ENCODE peak calls at places on chromosomes 7 and 10, in eight cellular contexts. A, E, R, M, H, J, K and V are unnamed samples. For H3K4me1, the result is how much of the 10 kb centered on the place peaks cover.

GRCh38 chr10:109343293-109343692 is 580.0 kb downstream of the XPNPEP1 start:
- DNase-seq in M (no peak), R (no peak), A (peak), E (no peak), J (no peak), H (no peak), K (peak), V (peak)

GRCh38 chr10:118868618-118869017 is 113.8 kb upstream of the CACUL1 start:
- DNase-seq in J (no peak), K (peak), H (no peak), M (no peak), A (no peak), E (no peak), R (no peak), V (no peak)

GRCh38 chr7:32393861-32394260 is 96.3 kb downstream of the LSM5 start:
- DNase-seq in M (no peak), R (no peak), A (no peak), H (no peak), K (peak), J (no peak), E (no peak), V (no peak)

GRCh38 chr7:150824379-150825177 is 24.0 kb downstream of the TMEM176A start:
- DNase-seq in K (no peak), J (peak), E (peak), A (peak), H (no peak), R (no peak), M (no peak), V (no peak)

GRCh38 chr7:158329686-158330085 is 257.9 kb downstream of the PTPRN2 start:
- DNase-seq in E (no peak), M (no peak), H (no peak), A (peak), J (peak), K (no peak), R (no peak), V (no peak)

GRCh38 chr10:126867567-126868365 is 37.5 kb upstream of the DOCK1 start:
- DNase-seq in M (peak), R (no peak), H (no peak), E (no peak), A (no peak), K (no peak), J (peak), V (no peak)

GRCh38 chr10:27413831-27414348 is 90.2 kb upstream of the RAB18 start:
- DNase-seq in J (no peak), H (no peak), A (no peak), M (no peak), E (no peak), K (no peak), R (no peak), V (no peak)

GRCh38 chr10:89414146-89414878 is at the start of gene IFIT5:
- DNase-seq in A (peak), J (peak), H (peak), R (peak), M (peak), E (peak), K (peak), V (peak)

GRCh38 chr7:48528689-48529088 is 357.4 kb downstream of the ABCA13 start:
- DNase-seq in M (no peak), H (no peak), E (peak), J (no peak), R (no peak), A (no peak), K (no peak), V (no peak)

DNA sequence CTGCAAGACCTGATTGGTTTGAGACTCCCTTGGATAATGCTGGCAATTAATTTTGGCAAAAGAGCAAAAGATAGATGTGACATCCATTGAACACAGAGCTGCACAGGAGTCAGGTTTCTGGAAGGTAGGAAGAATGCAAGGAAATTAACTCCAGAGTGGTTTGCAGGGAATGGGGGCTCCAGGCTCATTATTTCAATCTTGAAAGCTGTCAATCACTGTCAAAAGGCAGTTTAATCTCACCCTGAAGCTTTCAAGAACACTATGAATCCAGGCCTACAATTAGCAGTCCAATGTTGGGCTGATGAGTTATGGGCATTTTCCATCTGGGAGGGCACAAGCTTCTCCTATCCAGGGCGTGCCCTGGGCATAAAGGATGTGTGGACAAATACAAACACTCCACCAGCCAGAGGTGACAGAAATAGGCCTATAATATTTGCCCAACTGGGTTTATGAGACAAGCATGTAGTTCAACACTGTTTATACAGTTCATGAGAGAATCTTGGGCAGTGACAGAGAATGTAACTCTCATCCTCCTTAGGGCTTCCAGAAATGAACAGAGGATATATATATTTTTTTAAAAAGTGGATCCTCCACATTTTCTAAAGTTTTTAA is 80.5 kb downstream of the KCNMA1 start:
- DNase-seq in E (no peak), A (no peak), M (no peak), R (no peak), K (no peak), J (no peak), H (no peak), V (no peak)
- H3K4me1 ChIP-seq in E (under half), A (under half), M (under half), R (under half), K (under half), J (under half), H (under half), V (under half)

GRCh38 chr7:78221961-78222751 is 423.6 kb downstream of the PHTF2 start:
- DNase-seq in E (no peak), A (no peak), H (no peak), K (no peak), R (no peak), M (peak), J (peak), V (peak)
- H2AFZ ChIP-seq in E (no peak), A (no peak), H (no peak), K (no peak), R (no peak), M (no peak), J (peak), V (no peak)

GRCh38 chr7:4694653-4695335 is 12.7 kb downstream of the FOXK1 start:
- DNase-seq in R (no peak), A (no peak), J (peak), H (peak), E (no peak), M (peak), K (no peak), V (no peak)
- H3K4me1 ChIP-seq in R (under half), A (under half), J (under half), H (under half), E (under half), M (under half), K (under half), V (under half)

GRCh38 chr10:35306852-35307251 is 29.5 kb upstream of the CCNY start:
- DNase-seq in J (peak), E (no peak), H (peak), M (no peak), A (no peak), R (no peak), K (peak), V (peak)
- H2AFZ ChIP-seq in J (peak), E (peak), H (no peak), M (no peak), A (no peak), R (no peak), K (peak), V (no peak)

DNA sequence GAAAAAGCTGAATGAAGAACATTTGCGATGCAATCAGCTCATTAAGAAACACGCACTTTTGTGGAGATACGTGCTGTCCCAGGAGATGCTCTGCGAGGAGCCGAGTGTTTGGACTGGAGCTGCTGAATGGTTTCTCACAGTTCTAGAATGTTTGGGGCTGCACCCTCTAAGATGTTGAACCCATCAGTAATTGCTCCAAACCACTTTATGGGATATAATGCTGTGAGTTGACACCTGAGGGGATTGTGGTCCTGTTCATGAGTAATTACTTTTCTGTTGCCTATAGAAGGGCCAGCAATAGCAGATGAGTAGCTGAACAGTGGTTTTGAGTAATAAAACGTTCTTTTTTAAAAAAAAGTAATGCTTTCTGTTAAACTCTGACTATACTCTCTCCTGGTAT is 63.1 kb downstream of the IKZF1 start:
- DNase-seq in E (no peak), M (no peak), H (no peak), K (no peak), A (no peak), J (no peak), R (no peak), V (no peak)
- H3K4me1 ChIP-seq in E (under half), M (under half), H (under half), K (under half), A (under half), J (under half), R (under half), V (under half)

GRCh38 chr7:16463520-16463919 is 2.0 kb downstream of the SOSTDC1 start:
- DNase-seq in J (no peak), H (no peak), K (no peak), A (no peak), M (no peak), R (no peak), E (no peak), V (no peak)

GRCh38 chr7:16465469-16466086 is at the start of gene SOSTDC1:
- DNase-seq in M (peak), E (peak), H (peak), J (peak), R (no peak), K (peak), A (no peak), V (no peak)

GRCh38 chr7:16460789-16461465 is 4.6 kb downstream of the SOSTDC1 start:
- DNase-seq in M (peak), K (no peak), J (no peak), R (no peak), E (no peak), A (no peak), H (no peak), V (no peak)

GRCh38 chr7:16466087-16466472 is 542 bp upstream of the SOSTDC1 start:
- DNase-seq in K (no peak), H (no peak), A (no peak), J (peak), R (no peak), E (no peak), M (no peak), V (no peak)

GRCh38 chr7:16462618-16463017 is 2.9 kb downstream of the SOSTDC1 start:
- DNase-seq in H (no peak), M (no peak), R (no peak), E (no peak), A (no peak), K (peak), J (no peak), V (no peak)
- H2AFZ ChIP-seq in H (no peak), M (no peak), R (no peak), E (peak), A (no peak), K (peak), J (no peak), V (no peak)

GRCh38 chr7:130421685-130422084 is 19.1 kb downstream of the CEP41 start:
- DNase-seq in A (peak), M (peak), K (peak), H (no peak), E (no peak), J (no peak), R (no peak), V (no peak)

GRCh38 chr7:130423636-130424035 is 17.2 kb downstream of the CEP41 start:
- DNase-seq in M (no peak), A (no peak), H (no peak), J (no peak), R (no peak), E (no peak), K (no peak), V (peak)

GRCh38 chr7:130418306-130418705 is 22.5 kb downstream of the CEP41 start:
- DNase-seq in R (no peak), E (no peak), M (no peak), H (no peak), K (peak), J (no peak), A (no peak), V (peak)

GRCh38 chr7:130419652-130420051 is 21.2 kb downstream of the CEP41 start:
- DNase-seq in M (no peak), H (peak), E (peak), J (no peak), R (no peak), A (no peak), K (peak), V (no peak)

GRCh38 chr7:130420943-130421578 is 19.8 kb downstream of the CEP41 start:
- DNase-seq in M (no peak), H (no peak), J (no peak), A (no peak), R (no peak), K (peak), E (no peak), V (no peak)
- H3K4me1 ChIP-seq in M (under half), H (under half), J (under half), A (under half), R (under half), K (under half), E (under half), V (under half)

GRCh38 chr10:51109821-51110533 is 35.7 kb downstream of the PRKG1 start:
- DNase-seq in A (no peak), H (no peak), K (peak), J (no peak), E (no peak), M (peak), R (no peak), V (peak)

GRCh38 chr10:51103818-51104217 is 29.5 kb downstream of the PRKG1 start:
- DNase-seq in M (peak), A (no peak), E (no peak), J (no peak), K (peak), H (no peak), R (no peak), V (no peak)

GRCh38 chr10:51113007-51113406 is 38.7 kb downstream of the PRKG1 start:
- DNase-seq in M (no peak), R (no peak), H (no peak), K (no peak), E (no peak), J (no peak), A (no peak), V (no peak)

GRCh38 chr10:51108404-51108803 is 34.1 kb downstream of the PRKG1 start:
- DNase-seq in J (peak), H (no peak), R (no peak), K (no peak), E (no peak), A (no peak), M (no peak), V (no peak)
- H2AFZ ChIP-seq in J (no peak), H (no peak), R (no peak), K (peak), E (no peak), A (no peak), M (no peak), V (no peak)

GRCh38 chr7:140674899-140675701 is 2.4 kb downstream of the ADCK2 start:
- DNase-seq in R (no peak), M (peak), E (peak), H (peak), A (peak), J (peak), K (no peak), V (no peak)
- H3K4me1 ChIP-seq in R (under half), M (under half), E (under half), H (under half), A (under half), J (under half), K (under half), V (under half)